ENCODE peak calls at places on chromosome 20, in ten cellular contexts. One of them, this sample, is unnamed.

GRCh38 chr20:35312348-35312747 is 20.1 kb upstream of the FAM83C start:
- DNase-seq in AG20443: peak
- DNase-seq in progenitor cell of endocrine pancreas: no peak
- DNase-seq in lung microvascular endothelial cell: peak
- DNase-seq in activated B cell treated with CpG ODN at 0.5 μM for 24 hours: no peak
- DNase-seq in NCI-H345: no peak
- DNase-seq in NCI-H1417: no peak
- DNase-seq in adipocyte: peak
- DNase-seq in brain microvascular endothelial cell: peak
- DNase-seq in NCI-H748 treated with DMSO at 0.1 percent for 48 hours: no peak
- DNase-seq in this sample: no peak

GRCh38 chr20:16158090-16158975 is 414.9 kb downstream of the KIF16B start:
- DNase-seq in lung microvascular endothelial cell: no peak
- DNase-seq in NCI-H345: no peak
- DNase-seq in activated B cell treated with CpG ODN at 0.5 μM for 24 hours: peak
- DNase-seq in brain microvascular endothelial cell: no peak
- DNase-seq in AG20443: no peak
- DNase-seq in adipocyte: no peak
- DNase-seq in progenitor cell of endocrine pancreas: no peak
- DNase-seq in NCI-H1417: no peak
- DNase-seq in NCI-H748 treated with DMSO at 0.1 percent for 48 hours: no peak
- DNase-seq in this sample: no peak

GRCh38 chr20:16528078-16528477 is 45.2 kb downstream of the KIF16B start:
- DNase-seq in progenitor cell of endocrine pancreas: no peak
- DNase-seq in AG20443: peak
- DNase-seq in lung microvascular endothelial cell: no peak
- DNase-seq in adipocyte: peak
- DNase-seq in NCI-H748 treated with DMSO at 0.1 percent for 48 hours: no peak
- DNase-seq in activated B cell treated with CpG ODN at 0.5 μM for 24 hours: no peak
- DNase-seq in brain microvascular endothelial cell: peak
- DNase-seq in NCI-H1417: peak
- DNase-seq in NCI-H345: peak
- DNase-seq in this sample: peak

GRCh38 chr20:7596541-7596940 is 343.7 kb downstream of the HAO1 start:
- DNase-seq in adipocyte: no peak
- DNase-seq in NCI-H1417: peak
- DNase-seq in AG20443: no peak
- DNase-seq in activated B cell treated with CpG ODN at 0.5 μM for 24 hours: no peak
- DNase-seq in NCI-H748 treated with DMSO at 0.1 percent for 48 hours: no peak
- DNase-seq in brain microvascular endothelial cell: no peak
- DNase-seq in NCI-H345: no peak
- DNase-seq in progenitor cell of endocrine pancreas: no peak
- DNase-seq in lung microvascular endothelial cell: no peak
- DNase-seq in this sample: no peak

GRCh38 chr20:61802721-61803311 is 262.9 kb downstream of the TAF4 start:
- DNase-seq in AG20443: no peak
- DNase-seq in NCI-H748 treated with DMSO at 0.1 percent for 48 hours: no peak
- DNase-seq in activated B cell treated with CpG ODN at 0.5 μM for 24 hours: no peak
- DNase-seq in lung microvascular endothelial cell: no peak
- DNase-seq in progenitor cell of endocrine pancreas: no peak
- DNase-seq in brain microvascular endothelial cell: no peak
- DNase-seq in adipocyte: no peak
- DNase-seq in NCI-H345: no peak
- DNase-seq in NCI-H1417: no peak
- DNase-seq in this sample: no peak

GRCh38 chr20:18739785-18740184 is 73.8 kb upstream of the SCP2D1 start:
- DNase-seq in adipocyte: peak
- DNase-seq in brain microvascular endothelial cell: peak
- DNase-seq in activated B cell treated with CpG ODN at 0.5 μM for 24 hours: no peak
- DNase-seq in NCI-H748 treated with DMSO at 0.1 percent for 48 hours: no peak
- DNase-seq in lung microvascular endothelial cell: no peak
- DNase-seq in NCI-H345: no peak
- DNase-seq in progenitor cell of endocrine pancreas: no peak
- DNase-seq in NCI-H1417: no peak
- DNase-seq in AG20443: peak
- DNase-seq in this sample: no peak

GRCh38 chr20:48066256-48066655 is 281.0 kb upstream of the SULF2 start:
- DNase-seq in activated B cell treated with CpG ODN at 0.5 μM for 24 hours: no peak
- DNase-seq in lung microvascular endothelial cell: peak
- DNase-seq in adipocyte: peak
- DNase-seq in brain microvascular endothelial cell: peak
- DNase-seq in NCI-H345: no peak
- DNase-seq in NCI-H1417: no peak
- DNase-seq in NCI-H748 treated with DMSO at 0.1 percent for 48 hours: no peak
- DNase-seq in AG20443: peak
- DNase-seq in progenitor cell of endocrine pancreas: no peak
- DNase-seq in this sample: peak

GRCh38 chr20:8433286-8433685 is 301.2 kb downstream of the PLCB1 start:
- DNase-seq in NCI-H1417: no peak
- DNase-seq in progenitor cell of endocrine pancreas: no peak
- DNase-seq in adipocyte: no peak
- DNase-seq in brain microvascular endothelial cell: no peak
- DNase-seq in lung microvascular endothelial cell: no peak
- DNase-seq in NCI-H345: no peak
- DNase-seq in AG20443: no peak
- DNase-seq in NCI-H748 treated with DMSO at 0.1 percent for 48 hours: no peak
- DNase-seq in activated B cell treated with CpG ODN at 0.5 μM for 24 hours: no peak
- DNase-seq in this sample: no peak

GRCh38 chr20:4086771-4087677 is 71.7 kb upstream of the RNF24 start:
- DNase-seq in NCI-H1417: no peak
- DNase-seq in lung microvascular endothelial cell: no peak
- DNase-seq in AG20443: no peak
- DNase-seq in NCI-H345: no peak
- DNase-seq in NCI-H748 treated with DMSO at 0.1 percent for 48 hours: no peak
- DNase-seq in adipocyte: no peak
- DNase-seq in brain microvascular endothelial cell: no peak
- DNase-seq in activated B cell treated with CpG ODN at 0.5 μM for 24 hours: no peak
- DNase-seq in progenitor cell of endocrine pancreas: no peak
- DNase-seq in this sample: no peak

GRCh38 chr20:14445310-14445709 is 107.9 kb upstream of the FLRT3 start:
- DNase-seq in progenitor cell of endocrine pancreas: no peak
- DNase-seq in NCI-H1417: no peak
- DNase-seq in AG20443: peak
- DNase-seq in activated B cell treated with CpG ODN at 0.5 μM for 24 hours: no peak
- DNase-seq in adipocyte: peak
- DNase-seq in lung microvascular endothelial cell: peak
- DNase-seq in brain microvascular endothelial cell: peak
- DNase-seq in NCI-H345: no peak
- DNase-seq in NCI-H748 treated with DMSO at 0.1 percent for 48 hours: no peak
- DNase-seq in this sample: peak

GRCh38 chr20:58251348-58251978 is 23.0 kb upstream of the ANKRD60 start:
- DNase-seq in brain microvascular endothelial cell: no peak
- DNase-seq in adipocyte: no peak
- DNase-seq in NCI-H1417: no peak
- DNase-seq in activated B cell treated with CpG ODN at 0.5 μM for 24 hours: no peak
- DNase-seq in NCI-H748 treated with DMSO at 0.1 percent for 48 hours: no peak
- DNase-seq in progenitor cell of endocrine pancreas: no peak
- DNase-seq in NCI-H345: no peak
- DNase-seq in AG20443: no peak
- DNase-seq in lung microvascular endothelial cell: no peak
- DNase-seq in this sample: no peak

GRCh38 chr20:8557711-8558110 is 425.6 kb downstream of the PLCB1 start:
- DNase-seq in lung microvascular endothelial cell: no peak
- DNase-seq in NCI-H1417: no peak
- DNase-seq in NCI-H345: no peak
- DNase-seq in brain microvascular endothelial cell: peak
- DNase-seq in progenitor cell of endocrine pancreas: no peak
- DNase-seq in AG20443: no peak
- DNase-seq in NCI-H748 treated with DMSO at 0.1 percent for 48 hours: no peak
- DNase-seq in adipocyte: peak
- DNase-seq in activated B cell treated with CpG ODN at 0.5 μM for 24 hours: no peak
- DNase-seq in this sample: no peak

GRCh38 chr20:47713163-47713562 is 72.1 kb downstream of the SULF2 start:
- DNase-seq in brain microvascular endothelial cell: no peak
- DNase-seq in adipocyte: no peak
- DNase-seq in activated B cell treated with CpG ODN at 0.5 μM for 24 hours: no peak
- DNase-seq in NCI-H345: no peak
- DNase-seq in AG20443: no peak
- DNase-seq in NCI-H1417: no peak
- DNase-seq in NCI-H748 treated with DMSO at 0.1 percent for 48 hours: no peak
- DNase-seq in lung microvascular endothelial cell: no peak
- DNase-seq in progenitor cell of endocrine pancreas: no peak
- DNase-seq in this sample: no peak

GRCh38 chr20:33730946-33731692 is 677 bp upstream of the ZNF341 start:
- DNase-seq in progenitor cell of endocrine pancreas: no peak
- DNase-seq in brain microvascular endothelial cell: no peak
- DNase-seq in NCI-H1417: no peak
- DNase-seq in NCI-H748 treated with DMSO at 0.1 percent for 48 hours: no peak
- DNase-seq in NCI-H345: no peak
- DNase-seq in activated B cell treated with CpG ODN at 0.5 μM for 24 hours: no peak
- DNase-seq in adipocyte: no peak
- DNase-seq in AG20443: no peak
- DNase-seq in lung microvascular endothelial cell: no peak
- DNase-seq in this sample: no peak

GRCh38 chr20:53865905-53866786 is 204.2 kb downstream of the BCAS1 start:
- DNase-seq in AG20443: peak
- DNase-seq in NCI-H748 treated with DMSO at 0.1 percent for 48 hours: no peak
- DNase-seq in lung microvascular endothelial cell: peak
- DNase-seq in brain microvascular endothelial cell: peak
- DNase-seq in NCI-H1417: peak
- DNase-seq in adipocyte: peak
- DNase-seq in progenitor cell of endocrine pancreas: peak
- DNase-seq in activated B cell treated with CpG ODN at 0.5 μM for 24 hours: no peak
- DNase-seq in NCI-H345: no peak
- DNase-seq in this sample: peak

GRCh38 chr20:63167026-63167917 is 48.7 kb downstream of the YTHDF1 start:
- DNase-seq in progenitor cell of endocrine pancreas: no peak
- DNase-seq in lung microvascular endothelial cell: peak
- DNase-seq in NCI-H345: no peak
- DNase-seq in activated B cell treated with CpG ODN at 0.5 μM for 24 hours: no peak
- DNase-seq in NCI-H748 treated with DMSO at 0.1 percent for 48 hours: no peak
- DNase-seq in AG20443: no peak
- DNase-seq in adipocyte: no peak
- DNase-seq in NCI-H1417: no peak
- DNase-seq in brain microvascular endothelial cell: no peak
- DNase-seq in this sample: no peak

GRCh38 chr20:50335105-50335504 is 144.5 kb downstream of the CEBPB start:
- DNase-seq in lung microvascular endothelial cell: peak
- DNase-seq in brain microvascular endothelial cell: peak
- DNase-seq in adipocyte: no peak
- DNase-seq in progenitor cell of endocrine pancreas: no peak
- DNase-seq in NCI-H748 treated with DMSO at 0.1 percent for 48 hours: no peak
- DNase-seq in NCI-H1417: peak
- DNase-seq in NCI-H345: peak
- DNase-seq in activated B cell treated with CpG ODN at 0.5 μM for 24 hours: no peak
- DNase-seq in AG20443: peak
- DNase-seq in this sample: no peak

GRCh38 chr20:62754991-62755356 is 41.3 kb upstream of the MRGBP start:
- DNase-seq in adipocyte: no peak
- DNase-seq in lung microvascular endothelial cell: no peak
- DNase-seq in brain microvascular endothelial cell: no peak
- DNase-seq in NCI-H345: no peak
- DNase-seq in AG20443: no peak
- DNase-seq in activated B cell treated with CpG ODN at 0.5 μM for 24 hours: no peak
- DNase-seq in NCI-H1417: no peak
- DNase-seq in NCI-H748 treated with DMSO at 0.1 percent for 48 hours: no peak
- DNase-seq in progenitor cell of endocrine pancreas: no peak
- DNase-seq in this sample: no peak

GRCh38 chr20:1150968-1151367 is 32.6 kb downstream of the PSMF1 start:
- DNase-seq in NCI-H345: no peak
- DNase-seq in AG20443: no peak
- DNase-seq in lung microvascular endothelial cell: no peak
- DNase-seq in adipocyte: no peak
- DNase-seq in activated B cell treated with CpG ODN at 0.5 μM for 24 hours: no peak
- DNase-seq in brain microvascular endothelial cell: no peak
- DNase-seq in NCI-H1417: no peak
- DNase-seq in NCI-H748 treated with DMSO at 0.1 percent for 48 hours: no peak
- DNase-seq in progenitor cell of endocrine pancreas: no peak
- DNase-seq in this sample: no peak

GRCh38 chr20:20864346-20865096 is 152.1 kb upstream of the RALGAPA2 start:
- DNase-seq in brain microvascular endothelial cell: no peak
- DNase-seq in lung microvascular endothelial cell: peak
- DNase-seq in NCI-H345: peak
- DNase-seq in adipocyte: peak
- DNase-seq in progenitor cell of endocrine pancreas: no peak
- DNase-seq in NCI-H748 treated with DMSO at 0.1 percent for 48 hours: peak
- DNase-seq in AG20443: peak
- DNase-seq in activated B cell treated with CpG ODN at 0.5 μM for 24 hours: no peak
- DNase-seq in NCI-H1417: peak
- DNase-seq in this sample: no peak

GRCh38 chr20:61185841-61186601 is 66.0 kb upstream of the CDH4 start:
- DNase-seq in lung microvascular endothelial cell: no peak
- DNase-seq in NCI-H345: no peak
- DNase-seq in brain microvascular endothelial cell: peak
- DNase-seq in NCI-H748 treated with DMSO at 0.1 percent for 48 hours: no peak
- DNase-seq in activated B cell treated with CpG ODN at 0.5 μM for 24 hours: no peak
- DNase-seq in adipocyte: peak
- DNase-seq in progenitor cell of endocrine pancreas: no peak
- DNase-seq in AG20443: peak
- DNase-seq in NCI-H1417: no peak
- DNase-seq in this sample: peak

GRCh38 chr20:51378171-51378928 is 164.2 kb downstream of the NFATC2 start:
- DNase-seq in activated B cell treated with CpG ODN at 0.5 μM for 24 hours: no peak
- DNase-seq in progenitor cell of endocrine pancreas: no peak
- DNase-seq in NCI-H1417: no peak
- DNase-seq in adipocyte: no peak
- DNase-seq in lung microvascular endothelial cell: peak
- DNase-seq in NCI-H345: no peak
- DNase-seq in AG20443: no peak
- DNase-seq in NCI-H748 treated with DMSO at 0.1 percent for 48 hours: no peak
- DNase-seq in brain microvascular endothelial cell: no peak
- DNase-seq in this sample: no peak

GRCh38 chr20:61437280-61438206 is 185.5 kb downstream of the CDH4 start:
- DNase-seq in adipocyte: no peak
- DNase-seq in brain microvascular endothelial cell: peak
- DNase-seq in progenitor cell of endocrine pancreas: no peak
- DNase-seq in AG20443: no peak
- DNase-seq in lung microvascular endothelial cell: no peak
- DNase-seq in NCI-H345: no peak
- DNase-seq in activated B cell treated with CpG ODN at 0.5 μM for 24 hours: no peak
- DNase-seq in NCI-H1417: no peak
- DNase-seq in NCI-H748 treated with DMSO at 0.1 percent for 48 hours: no peak
- DNase-seq in this sample: peak

GRCh38 chr20:6562111-6562510 is 205.4 kb upstream of the BMP2 start:
- DNase-seq in brain microvascular endothelial cell: peak
- DNase-seq in progenitor cell of endocrine pancreas: no peak
- DNase-seq in AG20443: peak
- DNase-seq in NCI-H748 treated with DMSO at 0.1 percent for 48 hours: no peak
- DNase-seq in NCI-H345: no peak
- DNase-seq in lung microvascular endothelial cell: peak
- DNase-seq in NCI-H1417: no peak
- DNase-seq in activated B cell treated with CpG ODN at 0.5 μM for 24 hours: no peak
- DNase-seq in adipocyte: peak
- DNase-seq in this sample: peak

GRCh38 chr20:8299921-8300320 is 167.9 kb downstream of the PLCB1 start:
- DNase-seq in NCI-H748 treated with DMSO at 0.1 percent for 48 hours: no peak
- DNase-seq in progenitor cell of endocrine pancreas: no peak
- DNase-seq in brain microvascular endothelial cell: peak
- DNase-seq in AG20443: peak
- DNase-seq in lung microvascular endothelial cell: no peak
- DNase-seq in activated B cell treated with CpG ODN at 0.5 μM for 24 hours: no peak
- DNase-seq in NCI-H1417: no peak
- DNase-seq in adipocyte: no peak
- DNase-seq in NCI-H345: no peak
- DNase-seq in this sample: no peak

GRCh38 chr20:57040924-57041323 is 225.5 kb downstream of the BMP7 start:
- DNase-seq in NCI-H345: no peak
- DNase-seq in lung microvascular endothelial cell: no peak
- DNase-seq in adipocyte: peak
- DNase-seq in brain microvascular endothelial cell: peak
- DNase-seq in progenitor cell of endocrine pancreas: no peak
- DNase-seq in NCI-H1417: no peak
- DNase-seq in AG20443: peak
- DNase-seq in activated B cell treated with CpG ODN at 0.5 μM for 24 hours: no peak
- DNase-seq in NCI-H748 treated with DMSO at 0.1 percent for 48 hours: no peak
- DNase-seq in this sample: peak

GRCh38 chr20:5008743-5009142 is 7.4 kb upstream of the SLC23A2 start:
- DNase-seq in NCI-H1417: no peak
- DNase-seq in lung microvascular endothelial cell: no peak
- DNase-seq in progenitor cell of endocrine pancreas: no peak
- DNase-seq in activated B cell treated with CpG ODN at 0.5 μM for 24 hours: no peak
- DNase-seq in adipocyte: peak
- DNase-seq in NCI-H345: no peak
- DNase-seq in NCI-H748 treated with DMSO at 0.1 percent for 48 hours: no peak
- DNase-seq in AG20443: no peak
- DNase-seq in brain microvascular endothelial cell: no peak
- DNase-seq in this sample: peak

GRCh38 chr20:1711826-1712601 is 54.4 kb upstream of the SIRPG start:
- DNase-seq in adipocyte: no peak
- DNase-seq in lung microvascular endothelial cell: no peak
- DNase-seq in brain microvascular endothelial cell: no peak
- DNase-seq in activated B cell treated with CpG ODN at 0.5 μM for 24 hours: no peak
- DNase-seq in progenitor cell of endocrine pancreas: no peak
- DNase-seq in NCI-H1417: no peak
- DNase-seq in NCI-H748 treated with DMSO at 0.1 percent for 48 hours: no peak
- DNase-seq in AG20443: no peak
- DNase-seq in NCI-H345: no peak
- DNase-seq in this sample: no peak